ENCODE peak calls at places on chromosomes 5 and 9, in six cellular contexts. X is activated CD8-positive, alpha-beta memory T cell treated with anti-CD3 and anti-CD28 coated beads, Interleukin-2, amount 50 U/mL, for 48 hours; B is activated CD4-positive, alpha-beta T cell treated with anti-CD3 and anti-CD28 coated beads for 36 hours; I is GM23248; J is NCI-H748 treated with DMSO at 0.1 percent for 48 hours; U is amygdala. Y is an unnamed sample.

GRCh38 chr9:35954942-35955546 is 2.9 kb downstream of the OR2S2 start:
- DNase-seq in X (no peak), B (peak; percentile 64), I (peak; percentile 83), J (peak; percentile 80), U (no peak), Y (peak; percentile 73)

GRCh38 chr9:35552837-35553236 is 52.2 kb upstream of the TESK1 start:
- DNase-seq in X (no peak), B (no peak), I (peak; percentile 40), J (no peak), U (no peak), Y (no peak)

GRCh38 chr9:109171926-109172325 is 4.9 kb upstream of the FRRS1L start:
- DNase-seq in X (no peak), B (no peak), I (peak; percentile 40), J (no peak), U (no peak), Y (no peak)

GRCh38 chr9:17776735-17777134 is 197.9 kb downstream of the SH3GL2 start:
- DNase-seq in X (no peak), B (no peak), I (no peak), J (no peak), U (no peak), Y (no peak)

GRCh38 chr9:17810728-17811634 is 232.1 kb downstream of the SH3GL2 start:
- DNase-seq in X (peak; percentile 59), B (peak; percentile 63), I (peak; percentile 84), J (peak; percentile 43), U (no peak), Y (peak; percentile 25)

GRCh38 chr5:73189816-73190451 is 16.9 kb downstream of the TMEM174 start:
- DNase-seq in X (no peak), B (no peak), I (peak; percentile 85), J (no peak), U (no peak), Y (no peak)

GRCh38 chr9:94665606-94666005 is 26.3 kb upstream of the FBP1 start:
- DNase-seq in X (no peak), B (no peak), I (no peak), J (no peak), U (no peak), Y (no peak)

GRCh38 chr5:435961-436640 is 6.9 kb upstream of the EXOC3 start:
- DNase-seq in X (no peak), B (peak; percentile 40), I (peak; percentile 58), J (peak; percentile 43), U (no peak), Y (peak; percentile 8)

GRCh38 chr5:113040672-113041071 is 64.1 kb downstream of the DCP2 start:
- DNase-seq in X (no peak), B (no peak), I (no peak), J (no peak), U (no peak), Y (no peak)

GRCh38 chr9:131824175-131824594 is 84.3 kb upstream of the RAPGEF1 start:
- DNase-seq in X (no peak), B (no peak), I (no peak), J (no peak), U (no peak), Y (no peak)

GRCh38 chr5:131794596-131794995 is 2.2 kb downstream of the FNIP1 start:
- DNase-seq in X (no peak), B (no peak), I (no peak), J (no peak), U (no peak), Y (no peak)

GRCh38 chr5:56567278-56567677 is 248.1 kb upstream of the MAP3K1 start:
- DNase-seq in X (no peak), B (no peak), I (no peak), J (no peak), U (no peak), Y (no peak)

GRCh38 chr9:126701820-126702500 is 88.2 kb downstream of the LMX1B start:
- DNase-seq in X (peak; percentile 26), B (no peak), I (no peak), J (no peak), U (no peak), Y (no peak)

GRCh38 chr9:2599896-2600295 is 21.7 kb upstream of the VLDLR start:
- DNase-seq in X (no peak), B (no peak), I (no peak), J (no peak), U (no peak), Y (no peak)

GRCh38 chr5:83474170-83474796 is 2.7 kb downstream of the VCAN start:
- DNase-seq in X (peak; percentile 65), B (peak; percentile 68), I (peak; percentile 94), J (peak; percentile 72), U (peak; percentile 45), Y (peak; percentile 49)

GRCh38 chr5:173663810-173664526 is 47.5 kb upstream of the BOD1 start:
- DNase-seq in X (peak; percentile 43), B (no peak), I (peak; percentile 24), J (peak; percentile 31), U (no peak), Y (peak; percentile 49)

GRCh38 chr5:15577132-15577531 is 77.2 kb downstream of the FBXL7 start:
- DNase-seq in X (no peak), B (no peak), I (no peak), J (no peak), U (no peak), Y (no peak)

GRCh38 chr5:94218374-94218773 is 400.0 kb downstream of the KIAA0825 start:
- DNase-seq in X (no peak), B (no peak), I (peak; percentile 88), J (no peak), U (no peak), Y (no peak)

GRCh38 chr5:71482132-71482531 is 26.7 kb downstream of the BDP1 start:
- DNase-seq in X (no peak), B (no peak), I (peak; percentile 17), J (peak; percentile 55), U (no peak), Y (no peak)

GRCh38 chr9:117400131-117400530 is 14.7 kb downstream of the ASTN2 start:
- DNase-seq in X (no peak), B (no peak), I (no peak), J (peak; percentile 98), U (no peak), Y (peak; percentile 100)

GRCh38 chr5:103667068-103667467 is 104.5 kb upstream of the NUDT12 start:
- DNase-seq in X (no peak), B (no peak), I (peak; percentile 3), J (no peak), U (no peak), Y (no peak)

Y was measured in DMS153.